ENCODE peak calls at places on chromosomes 5 and 9, in seven cellular contexts. One of them, this sample, is unnamed.

GRCh38 chr5:157222506-157223230 is 42.0 kb downstream of the ITK start:
- DNase-seq in nucleus accumbens: no peak
- DNase-seq in choroid plexus epithelial cell: peak; percentile 63
- DNase-seq in NCI-H2081: no peak
- DNase-seq in omental fat pad: no peak
- DNase-seq in HuH-7: no peak
- DNase-seq in dermis microvascular lymphatic vessel endothelial cell: no peak
- DNase-seq in this sample: no peak

GRCh38 chr5:77129386-77129785 is 42.3 kb upstream of the ZBED3 start:
- DNase-seq in HuH-7: peak; percentile 36
- DNase-seq in omental fat pad: no peak
- DNase-seq in choroid plexus epithelial cell: peak; percentile 67
- DNase-seq in dermis microvascular lymphatic vessel endothelial cell: peak; percentile 42
- DNase-seq in NCI-H2081: peak; percentile 0
- DNase-seq in nucleus accumbens: peak; percentile 27
- DNase-seq in this sample: no peak

GRCh38 chr9:127139071-127139731 is 16.8 kb upstream of the ANGPTL2 start:
- DNase-seq in nucleus accumbens: no peak
- DNase-seq in NCI-H2081: no peak
- DNase-seq in choroid plexus epithelial cell: no peak
- DNase-seq in omental fat pad: no peak
- DNase-seq in dermis microvascular lymphatic vessel endothelial cell: no peak
- DNase-seq in HuH-7: no peak
- DNase-seq in this sample: no peak

GRCh38 chr9:94967481-94967880 is 241.0 kb downstream of the AOPEP start:
- DNase-seq in nucleus accumbens: no peak
- DNase-seq in omental fat pad: no peak
- DNase-seq in choroid plexus epithelial cell: no peak
- DNase-seq in NCI-H2081: no peak
- DNase-seq in dermis microvascular lymphatic vessel endothelial cell: no peak
- DNase-seq in HuH-7: no peak
- DNase-seq in this sample: no peak

GRCh38 chr5:180161420-180162303 is 47.3 kb downstream of the RASGEF1C start:
- DNase-seq in nucleus accumbens: peak; percentile 61
- DNase-seq in NCI-H2081: peak; percentile 12
- DNase-seq in omental fat pad: no peak
- DNase-seq in HuH-7: no peak
- DNase-seq in choroid plexus epithelial cell: peak; percentile 10
- DNase-seq in dermis microvascular lymphatic vessel endothelial cell: no peak
- DNase-seq in this sample: peak; percentile 32

GRCh38 chr9:130542457-130543228 is 36.7 kb upstream of the FUBP3 start:
- DNase-seq in omental fat pad: no peak
- DNase-seq in HuH-7: no peak
- DNase-seq in NCI-H2081: no peak
- DNase-seq in choroid plexus epithelial cell: no peak
- DNase-seq in dermis microvascular lymphatic vessel endothelial cell: no peak
- DNase-seq in nucleus accumbens: no peak
- DNase-seq in this sample: no peak

GRCh38 chr5:159582756-159583523 is 252.7 kb upstream of the IL12B start:
- DNase-seq in choroid plexus epithelial cell: peak; percentile 41
- DNase-seq in NCI-H2081: no peak
- DNase-seq in dermis microvascular lymphatic vessel endothelial cell: no peak
- DNase-seq in HuH-7: no peak
- DNase-seq in nucleus accumbens: no peak
- DNase-seq in omental fat pad: no peak
- DNase-seq in this sample: no peak

GRCh38 chr9:30575218-30575617 is 1809.2 kb upstream of the ACO1 start:
- DNase-seq in NCI-H2081: no peak
- DNase-seq in nucleus accumbens: no peak
- DNase-seq in choroid plexus epithelial cell: no peak
- DNase-seq in omental fat pad: no peak
- DNase-seq in HuH-7: no peak
- DNase-seq in dermis microvascular lymphatic vessel endothelial cell: no peak
- DNase-seq in this sample: no peak

GRCh38 chr5:88778736-88779135 is 104.2 kb downstream of the MEF2C start:
- DNase-seq in dermis microvascular lymphatic vessel endothelial cell: peak; percentile 49
- DNase-seq in NCI-H2081: no peak
- DNase-seq in omental fat pad: no peak
- DNase-seq in nucleus accumbens: peak; percentile 47
- DNase-seq in HuH-7: no peak
- DNase-seq in choroid plexus epithelial cell: no peak
- DNase-seq in this sample: no peak

GRCh38 chr5:171639966-171640365 is 145.7 kb upstream of the SMIM23 start:
- DNase-seq in choroid plexus epithelial cell: no peak
- DNase-seq in dermis microvascular lymphatic vessel endothelial cell: no peak
- DNase-seq in NCI-H2081: no peak
- DNase-seq in HuH-7: no peak
- DNase-seq in omental fat pad: no peak
- DNase-seq in nucleus accumbens: no peak
- DNase-seq in this sample: no peak

GRCh38 chr9:89005323-89005722 is 14.1 kb downstream of the S1PR3 start:
- DNase-seq in choroid plexus epithelial cell: no peak
- DNase-seq in dermis microvascular lymphatic vessel endothelial cell: no peak
- DNase-seq in HuH-7: no peak
- DNase-seq in omental fat pad: no peak
- DNase-seq in nucleus accumbens: no peak
- DNase-seq in NCI-H2081: no peak
- DNase-seq in this sample: no peak

GRCh38 chr5:111747336-111747735 is 9.7 kb downstream of the NREP start:
- DNase-seq in omental fat pad: no peak
- DNase-seq in choroid plexus epithelial cell: no peak
- DNase-seq in nucleus accumbens: no peak
- DNase-seq in NCI-H2081: no peak
- DNase-seq in dermis microvascular lymphatic vessel endothelial cell: peak; percentile 30
- DNase-seq in HuH-7: no peak
- DNase-seq in this sample: no peak

GRCh38 chr5:1222621-1223277 is 2.4 kb upstream of the SLC6A18 start:
- DNase-seq in HuH-7: no peak
- DNase-seq in choroid plexus epithelial cell: no peak
- DNase-seq in nucleus accumbens: no peak
- DNase-seq in dermis microvascular lymphatic vessel endothelial cell: no peak
- DNase-seq in NCI-H2081: no peak
- DNase-seq in omental fat pad: no peak
- DNase-seq in this sample: no peak

GRCh38 chr9:115733318-115733717 is 420.3 kb upstream of the PAPPA start:
- DNase-seq in choroid plexus epithelial cell: no peak
- DNase-seq in dermis microvascular lymphatic vessel endothelial cell: no peak
- DNase-seq in omental fat pad: no peak
- DNase-seq in NCI-H2081: no peak
- DNase-seq in HuH-7: no peak
- DNase-seq in nucleus accumbens: no peak
- DNase-seq in this sample: no peak

GRCh38 chr5:33885679-33886078 is 6.1 kb downstream of the ADAMTS12 start:
- DNase-seq in nucleus accumbens: no peak
- DNase-seq in dermis microvascular lymphatic vessel endothelial cell: no peak
- DNase-seq in omental fat pad: no peak
- DNase-seq in HuH-7: no peak
- DNase-seq in choroid plexus epithelial cell: no peak
- DNase-seq in NCI-H2081: no peak
- DNase-seq in this sample: no peak

GRCh38 chr5:144194148-144194547 is 23.5 kb downstream of the KCTD16 start:
- DNase-seq in HuH-7: no peak
- DNase-seq in omental fat pad: no peak
- DNase-seq in nucleus accumbens: no peak
- DNase-seq in choroid plexus epithelial cell: peak; percentile 63
- DNase-seq in dermis microvascular lymphatic vessel endothelial cell: no peak
- DNase-seq in NCI-H2081: no peak
- DNase-seq in this sample: no peak

GRCh38 chr9:72013188-72013877 is 47.1 kb downstream of the C9orf57 start:
- DNase-seq in omental fat pad: no peak
- DNase-seq in NCI-H2081: no peak
- DNase-seq in nucleus accumbens: no peak
- DNase-seq in choroid plexus epithelial cell: no peak
- DNase-seq in dermis microvascular lymphatic vessel endothelial cell: no peak
- DNase-seq in HuH-7: no peak
- DNase-seq in this sample: no peak

GRCh38 chr5:155080721-155081120 is 67.2 kb downstream of the KIF4B start:
- DNase-seq in HuH-7: no peak
- DNase-seq in dermis microvascular lymphatic vessel endothelial cell: no peak
- DNase-seq in NCI-H2081: no peak
- DNase-seq in nucleus accumbens: no peak
- DNase-seq in omental fat pad: no peak
- DNase-seq in choroid plexus epithelial cell: peak; percentile 62
- DNase-seq in this sample: no peak

GRCh38 chr5:150307617-150308426 is 5.1 kb upstream of the ARSI start:
- DNase-seq in nucleus accumbens: peak; percentile 29
- DNase-seq in omental fat pad: no peak
- DNase-seq in HuH-7: no peak
- DNase-seq in dermis microvascular lymphatic vessel endothelial cell: no peak
- DNase-seq in NCI-H2081: no peak
- DNase-seq in choroid plexus epithelial cell: no peak
- DNase-seq in this sample: peak; percentile 32

GRCh38 chr5:59357421-59357977 is 536.0 kb downstream of the PDE4D start:
- DNase-seq in nucleus accumbens: no peak
- DNase-seq in HuH-7: no peak
- DNase-seq in dermis microvascular lymphatic vessel endothelial cell: no peak
- DNase-seq in choroid plexus epithelial cell: peak; percentile 91
- DNase-seq in NCI-H2081: no peak
- DNase-seq in omental fat pad: no peak
- DNase-seq in this sample: no peak

GRCh38 chr5:14146725-14147124 is 3.6 kb downstream of the TRIO start:
- DNase-seq in nucleus accumbens: no peak
- DNase-seq in HuH-7: no peak
- DNase-seq in dermis microvascular lymphatic vessel endothelial cell: no peak
- DNase-seq in omental fat pad: no peak
- DNase-seq in choroid plexus epithelial cell: no peak
- DNase-seq in NCI-H2081: no peak
- DNase-seq in this sample: no peak

GRCh38 chr5:173643964-173644363 is 27.5 kb upstream of the BOD1 start:
- DNase-seq in NCI-H2081: peak; percentile 37
- DNase-seq in choroid plexus epithelial cell: peak; percentile 31
- DNase-seq in dermis microvascular lymphatic vessel endothelial cell: no peak
- DNase-seq in nucleus accumbens: peak; percentile 91
- DNase-seq in omental fat pad: no peak
- DNase-seq in HuH-7: no peak
- DNase-seq in this sample: peak; percentile 54

GRCh38 chr9:88593537-88594185 is 58.7 kb downstream of the NXNL2 start:
- DNase-seq in HuH-7: peak; percentile 35
- DNase-seq in dermis microvascular lymphatic vessel endothelial cell: peak; percentile 55
- DNase-seq in NCI-H2081: peak; percentile 1
- DNase-seq in nucleus accumbens: peak; percentile 63
- DNase-seq in choroid plexus epithelial cell: peak; percentile 84
- DNase-seq in omental fat pad: no peak
- DNase-seq in this sample: no peak

GRCh38 chr9:129863059-129863690 is 27.9 kb downstream of the USP20 start:
- DNase-seq in nucleus accumbens: no peak
- DNase-seq in dermis microvascular lymphatic vessel endothelial cell: peak; percentile 36
- DNase-seq in NCI-H2081: peak; percentile 61
- DNase-seq in omental fat pad: no peak
- DNase-seq in HuH-7: no peak
- DNase-seq in choroid plexus epithelial cell: peak; percentile 89
- DNase-seq in this sample: no peak

GRCh38 chr9:125240649-125240999 is 519 bp downstream of the HSPA5 start:
- DNase-seq in choroid plexus epithelial cell: peak; percentile 49
- DNase-seq in omental fat pad: no peak
- DNase-seq in dermis microvascular lymphatic vessel endothelial cell: no peak
- DNase-seq in NCI-H2081: no peak
- DNase-seq in HuH-7: no peak
- DNase-seq in nucleus accumbens: peak; percentile 46
- DNase-seq in this sample: no peak

GRCh38 chr5:147835386-147835798 is 3.9 kb upstream of the SPINK1 start:
- DNase-seq in dermis microvascular lymphatic vessel endothelial cell: no peak
- DNase-seq in HuH-7: peak; percentile 8
- DNase-seq in omental fat pad: no peak
- DNase-seq in nucleus accumbens: no peak
- DNase-seq in NCI-H2081: no peak
- DNase-seq in choroid plexus epithelial cell: peak; percentile 18
- DNase-seq in this sample: no peak

GRCh38 chr5:152547202-152547601 is 142.1 kb upstream of the NMUR2 start:
- DNase-seq in NCI-H2081: no peak
- DNase-seq in HuH-7: no peak
- DNase-seq in dermis microvascular lymphatic vessel endothelial cell: no peak
- DNase-seq in omental fat pad: no peak
- DNase-seq in choroid plexus epithelial cell: no peak
- DNase-seq in nucleus accumbens: no peak
- DNase-seq in this sample: no peak

GRCh38 chr9:123586140-123586735 is 230.2 kb downstream of the CRB2 start:
- DNase-seq in NCI-H2081: no peak
- DNase-seq in nucleus accumbens: peak; percentile 79
- DNase-seq in dermis microvascular lymphatic vessel endothelial cell: no peak
- DNase-seq in HuH-7: no peak
- DNase-seq in omental fat pad: no peak
- DNase-seq in choroid plexus epithelial cell: no peak
- DNase-seq in this sample: peak; percentile 54

GRCh38 chr5:180291943-180292831 is at the start of gene MAPK9:
- DNase-seq in dermis microvascular lymphatic vessel endothelial cell: peak; percentile 82
- DNase-seq in nucleus accumbens: peak; percentile 87
- DNase-seq in choroid plexus epithelial cell: peak; percentile 76
- DNase-seq in NCI-H2081: peak; percentile 84
- DNase-seq in HuH-7: peak; percentile 88
- DNase-seq in omental fat pad: peak; percentile 57
- DNase-seq in this sample: peak; percentile 81

GRCh38 chr5:163437011-163437308 is 435 bp upstream of the CCNG1 start:
- DNase-seq in choroid plexus epithelial cell: no peak
- DNase-seq in omental fat pad: no peak
- DNase-seq in dermis microvascular lymphatic vessel endothelial cell: no peak
- DNase-seq in HuH-7: no peak
- DNase-seq in nucleus accumbens: no peak
- DNase-seq in NCI-H2081: no peak
- DNase-seq in this sample: no peak

GRCh38 chr5:7329712-7330111 is 66.2 kb upstream of the ADCY2 start:
- DNase-seq in HuH-7: no peak
- DNase-seq in nucleus accumbens: no peak
- DNase-seq in omental fat pad: no peak
- DNase-seq in NCI-H2081: no peak
- DNase-seq in dermis microvascular lymphatic vessel endothelial cell: no peak
- DNase-seq in choroid plexus epithelial cell: no peak
- DNase-seq in this sample: no peak

GRCh38 chr5:61991861-61992260 is 314.1 kb upstream of the KIF2A start:
- DNase-seq in omental fat pad: no peak
- DNase-seq in HuH-7: no peak
- DNase-seq in dermis microvascular lymphatic vessel endothelial cell: no peak
- DNase-seq in nucleus accumbens: no peak
- DNase-seq in NCI-H2081: no peak
- DNase-seq in choroid plexus epithelial cell: no peak
- DNase-seq in this sample: no peak

GRCh38 chr5:60727032-60727431 is 27.1 kb upstream of the DEPDC1B start:
- DNase-seq in HuH-7: no peak
- DNase-seq in NCI-H2081: no peak
- DNase-seq in nucleus accumbens: no peak
- DNase-seq in omental fat pad: no peak
- DNase-seq in dermis microvascular lymphatic vessel endothelial cell: no peak
- DNase-seq in choroid plexus epithelial cell: peak; percentile 4
- DNase-seq in this sample: no peak

GRCh38 chr9:108273988-108274387 is 581.8 kb downstream of the ACTL7B start:
- DNase-seq in omental fat pad: no peak
- DNase-seq in HuH-7: no peak
- DNase-seq in NCI-H2081: no peak
- DNase-seq in nucleus accumbens: no peak
- DNase-seq in choroid plexus epithelial cell: no peak
- DNase-seq in dermis microvascular lymphatic vessel endothelial cell: no peak
- DNase-seq in this sample: no peak